ENCODE peak calls at places on chromosome 17, in five cellular contexts. Q is IMR-90, V is ovary, D is GM12892, H is thyroid gland. F is an unnamed sample.

GRCh38 chr17:13405807-13406206 is 195.9 kb downstream of the HS3ST3A1 start:
- DNase-seq in Q (no peak), V (no peak), D (no peak), H (no peak), F (no peak)

GRCh38 chr17:15981208-15981607 is 18.3 kb downstream of the ZSWIM7 start:
- DNase-seq in Q (no peak), V (no peak), D (peak), H (no peak), F (no peak)

GRCh38 chr17:73827627-73828241 is 183.5 kb upstream of the SDK2 start:
- DNase-seq in Q (no peak), V (no peak), D (no peak), H (peak), F (no peak)

GRCh38 chr17:27670791-27671590 is 40.0 kb downstream of the LGALS9 start:
- DNase-seq in Q (no peak), V (no peak), D (no peak), H (no peak), F (no peak)

GRCh38 chr17:29111816-29112499 is 68.2 kb downstream of the MYO18A start:
- DNase-seq in Q (peak), V (peak), D (peak), H (peak), F (peak)

GRCh38 chr17:47730681-47731080 is 2.4 kb upstream of the TBX21 start:
- DNase-seq in Q (no peak), V (no peak), D (no peak), H (no peak), F (no peak)

GRCh38 chr17:30405161-30405560 is 26.4 kb downstream of the CPD start:
- DNase-seq in Q (no peak), V (no peak), D (no peak), H (no peak), F (no peak)

GRCh38 chr17:347309-347708 is 5.3 kb downstream of the RPH3AL start:
- DNase-seq in Q (no peak), V (no peak), D (no peak), H (peak), F (no peak)

GRCh38 chr17:44759096-44759915 is 518 bp downstream of the ADAM11 start:
- DNase-seq in Q (no peak), V (no peak), D (no peak), H (no peak), F (no peak)

GRCh38 chr17:60330731-60331130 is 61.2 kb downstream of the USP32 start:
- DNase-seq in Q (peak), V (no peak), D (no peak), H (no peak), F (no peak)

GRCh38 chr17:40563371-40564052 is 1.8 kb downstream of the CCR7 start:
- DNase-seq in Q (no peak), V (no peak), D (no peak), H (no peak), F (no peak)

GRCh38 chr17:72590382-72590781 is 469.6 kb downstream of the SOX9 start:
- DNase-seq in Q (peak), V (no peak), D (no peak), H (no peak), F (no peak)

GRCh38 chr17:63714550-63715277 is 14.8 kb upstream of the LIMD2 start:
- DNase-seq in Q (peak), V (no peak), D (no peak), H (no peak), F (no peak)

GRCh38 chr17:76079577-76080206 is 710 bp downstream of the ZACN start:
- DNase-seq in Q (no peak), V (no peak), D (no peak), H (no peak), F (no peak)

GRCh38 chr17:58669853-58670252 is 22.0 kb downstream of the TEX14 start:
- DNase-seq in Q (no peak), V (no peak), D (no peak), H (no peak), F (no peak)

GRCh38 chr17:69275751-69276150 is 47.1 kb upstream of the ABCA10 start:
- DNase-seq in Q (no peak), V (no peak), D (no peak), H (no peak), F (no peak)

GRCh38 chr17:72632026-72632684 is 460.3 kb downstream of the SLC39A11 start:
- DNase-seq in Q (no peak), V (no peak), D (no peak), H (no peak), F (peak)

GRCh38 chr17:8226536-8227237 is 16.3 kb upstream of the AURKB start:
- DNase-seq in Q (peak), V (peak), D (no peak), H (peak), F (peak)

GRCh38 chr17:80789356-80789902 is 202.2 kb upstream of the CHMP6 start:
- DNase-seq in Q (peak), V (no peak), D (no peak), H (no peak), F (no peak)

GRCh38 chr17:47987240-47987835 is 16.4 kb downstream of the CDK5RAP3 start:
- DNase-seq in Q (no peak), V (no peak), D (no peak), H (peak), F (no peak)

GRCh38 chr17:58783380-58783779 is 27.7 kb downstream of the PPM1E start:
- DNase-seq in Q (no peak), V (no peak), D (no peak), H (no peak), F (no peak)

GRCh38 chr17:43309505-43310329 is 75.9 kb upstream of the RNU2-1 start:
- DNase-seq in Q (no peak), V (no peak), D (no peak), H (no peak), F (no peak)

GRCh38 chr17:82244413-82245140 is 15.7 kb downstream of the SLC16A3 start:
- DNase-seq in Q (no peak), V (no peak), D (no peak), H (no peak), F (no peak)

GRCh38 chr17:57107498-57108101 is 22.6 kb downstream of the AKAP1 start:
- DNase-seq in Q (peak), V (no peak), D (no peak), H (peak), F (no peak)

GRCh38 chr17:72724375-72724774 is 368.1 kb downstream of the SLC39A11 start:
- DNase-seq in Q (peak), V (no peak), D (no peak), H (no peak), F (no peak)

GRCh38 chr17:21210411-21211076 is 3.4 kb downstream of the TMEM11 start:
- DNase-seq in Q (no peak), V (no peak), D (no peak), H (peak), F (no peak)

GRCh38 chr17:82320956-82321927 is 3.8 kb upstream of the CD7 start:
- DNase-seq in Q (no peak), V (no peak), D (peak), H (no peak), F (no peak)

GRCh38 chr17:41332239-41332638 is 16.7 kb upstream of the KRTAP17-1 start:
- DNase-seq in Q (no peak), V (no peak), D (no peak), H (no peak), F (no peak)

GRCh38 chr17:77579131-77579530 is 379.4 kb upstream of the TNRC6C start:
- DNase-seq in Q (no peak), V (no peak), D (no peak), H (no peak), F (no peak)

GRCh38 chr17:77726549-77726957 is 231.9 kb upstream of the TNRC6C start:
- DNase-seq in Q (no peak), V (no peak), D (no peak), H (no peak), F (no peak)

GRCh38 chr17:74545456-74546230 is at the start of gene CD300C:
- DNase-seq in Q (no peak), V (no peak), D (no peak), H (peak), F (no peak)

GRCh38 chr17:16415031-16415924 is at the start of gene TRPV2:
- DNase-seq in Q (no peak), V (peak), D (peak), H (no peak), F (no peak)

GRCh38 chr17:16258916-16259315 is 41.9 kb downstream of the PIGL start:
- DNase-seq in Q (peak), V (no peak), D (no peak), H (no peak), F (no peak)

GRCh38 chr17:12318614-12319266 is 298.1 kb downstream of the MAP2K4 start:
- DNase-seq in Q (peak), V (no peak), D (no peak), H (no peak), F (no peak)

GRCh38 chr17:74994440-74994839 is 7.0 kb downstream of the CDR2L start:
- DNase-seq in Q (peak), V (no peak), D (no peak), H (no peak), F (no peak)

GRCh38 chr17:45020354-45021138 is 30.9 kb downstream of the DCAKD start:
- DNase-seq in Q (peak), V (no peak), D (no peak), H (peak), F (peak)

GRCh38 chr17:75270218-75270965 is 639 bp downstream of the MIF4GD start:
- DNase-seq in Q (peak), V (peak), D (peak), H (peak), F (peak)

DNA sequence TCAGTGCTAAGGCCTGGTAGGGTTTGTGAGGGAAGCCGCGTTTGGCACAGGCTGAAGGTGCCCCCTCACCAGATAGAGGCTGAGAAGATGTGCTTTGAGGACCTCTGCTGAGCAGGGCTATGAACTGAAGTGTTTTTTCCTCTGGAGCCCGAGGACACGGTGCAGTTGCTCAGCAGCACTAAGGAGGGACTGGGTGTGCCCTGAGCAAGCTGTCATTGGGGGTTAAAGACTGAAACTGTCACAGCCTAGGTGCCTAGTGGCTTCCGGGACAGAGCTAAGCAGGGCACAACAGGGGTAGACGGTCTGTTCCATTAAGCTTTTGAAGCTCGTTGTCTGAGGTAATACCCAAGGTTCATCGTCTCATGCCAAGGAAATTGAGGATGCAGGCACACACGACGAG is 24.8 kb upstream of the ASGR2 start:
- DNase-seq in Q (no peak), V (no peak), D (no peak), H (no peak), F (no peak)
- TF ChIP-seq POLR2A in Q (no peak), V (no peak), D (no peak), H (no peak), F (no peak)

DNA sequence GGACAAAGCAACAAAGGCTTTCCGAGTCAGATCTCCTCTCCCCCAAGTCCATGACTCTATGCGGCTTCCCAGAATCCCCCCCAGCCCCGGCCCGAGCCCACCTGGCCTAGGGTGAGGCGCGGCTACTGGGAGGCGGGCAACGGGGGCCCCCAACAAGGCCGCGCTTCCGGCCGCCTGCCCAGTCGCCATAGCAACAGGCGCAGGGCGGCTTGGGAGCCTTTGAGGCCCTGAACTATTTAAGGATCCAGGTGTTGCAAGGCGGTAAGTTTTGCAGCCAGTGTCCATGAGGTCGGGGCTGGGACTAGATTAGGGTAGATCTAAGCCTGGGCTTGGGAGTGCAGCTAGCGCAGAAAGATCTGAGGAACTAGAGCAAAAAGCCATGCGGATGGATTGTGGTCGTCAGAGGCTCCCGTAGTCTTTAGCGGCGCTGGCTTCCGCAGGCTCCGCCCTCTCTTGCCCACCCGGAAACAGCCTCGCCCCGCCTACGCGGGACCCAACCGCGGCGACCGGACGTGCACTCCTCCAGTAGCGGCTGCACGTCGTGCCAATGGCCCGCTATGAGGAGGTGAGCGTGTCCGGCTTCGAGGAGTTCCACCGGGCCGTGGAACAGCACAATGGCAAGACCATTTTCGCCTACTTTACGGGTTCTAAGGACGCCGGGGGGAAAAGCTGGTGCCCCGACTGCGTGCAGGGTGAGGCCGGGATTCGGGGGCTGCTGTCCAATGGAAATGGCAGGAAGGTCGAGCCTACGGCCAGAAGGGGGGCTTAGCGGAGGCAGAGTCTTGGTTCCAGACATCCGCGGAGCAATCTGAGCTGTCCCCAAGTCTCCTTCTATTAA is at the start of the genes KIAA0753 and TXNDC17:
- DNase-seq in Q (peak), V (peak), D (peak), H (peak), F (peak)
- TF ChIP-seq POLR2A in Q (peak), V (peak), D (peak), H (peak), F (peak)

GRCh38 chr17:2563061-2563460 is 30.4 kb upstream of the PAFAH1B1 start:
- DNase-seq in Q (no peak), V (no peak), D (no peak), H (no peak), F (no peak)
- TF ChIP-seq POLR2A in Q (no peak), V (no peak), D (no peak), H (no peak), F (no peak)

GRCh38 chr17:18087610-18088491 is at the start of gene DRG2:
- DNase-seq in Q (peak), V (peak), D (peak), H (peak), F (peak)
- TF ChIP-seq POLR2A in Q (peak), V (peak), D (peak), H (peak), F (peak)

GRCh38 chr17:49589556-49589885 is 13.8 kb downstream of the NXPH3 start:
- DNase-seq in Q (no peak), V (no peak), D (no peak), H (no peak), F (peak)
- TF ChIP-seq POLR2A in Q (no peak), V (no peak), D (no peak), H (no peak), F (no peak)

GRCh38 chr17:39402890-39403605 is 1.6 kb upstream of the FBXL20 start:
- DNase-seq in Q (no peak), V (no peak), D (no peak), H (peak), F (no peak)

GRCh38 chr17:39404542-39405378 is 3.3 kb upstream of the FBXL20 start:
- DNase-seq in Q (peak), V (no peak), D (no peak), H (no peak), F (no peak)

GRCh38 chr17:39401412-39402278 is at the start of gene FBXL20:
- DNase-seq in Q (peak), V (peak), D (peak), H (peak), F (peak)

GRCh38 chr17:39400547-39401411 is 647 bp downstream of the FBXL20 start:
- DNase-seq in Q (no peak), V (no peak), D (no peak), H (no peak), F (no peak)

GRCh38 chr17:39402279-39402889 is 958 bp upstream of the FBXL20 start:
- DNase-seq in Q (peak), V (peak), D (peak), H (peak), F (peak)
- TF ChIP-seq POLR2A in Q (no peak), V (no peak), D (no peak), H (no peak), F (no peak)